ENCODE peak calls at places on chromosomes 1 and 21, in nine cellular contexts. U is CD8-positive, alpha-beta T cell; D is HL-60; M is choroid plexus epithelial cell; T is fibroblast of mammary gland; A is body of pancreas; Z is upper lobe of left lung; J is AG04450; V is astrocyte of the cerebellum. I is an unnamed sample.

GRCh38 chr1:28592314-28593071 is 428 bp downstream of the RAB42 start:
- DNase-seq in U (no peak), D (no peak), M (no peak), T (no peak), A (no peak), Z (peak; percentile 24), J (no peak), V (no peak), I (no peak)

GRCh38 chr1:19436716-19437476 is 48.4 kb downstream of the CAPZB start:
- DNase-seq in U (no peak), D (peak; percentile 85), M (peak; percentile 90), T (peak; percentile 82), A (peak; percentile 62), Z (peak; percentile 74), J (no peak), V (no peak), I (peak; percentile 80)

GRCh38 chr1:9603307-9603706 is 14.6 kb downstream of the TMEM201 start:
- DNase-seq in U (no peak), D (no peak), M (no peak), T (no peak), A (no peak), Z (no peak), J (no peak), V (no peak), I (no peak)

GRCh38 chr1:236021424-236022135 is 43.3 kb downstream of the NID1 start:
- DNase-seq in U (no peak), D (no peak), M (peak; percentile 28), T (peak; percentile 68), A (no peak), Z (no peak), J (no peak), V (peak; percentile 78), I (peak; percentile 71)

GRCh38 chr1:187409341-187409740 is 580.6 kb downstream of the PLA2G4A start:
- DNase-seq in U (no peak), D (no peak), M (peak; percentile 73), T (peak; percentile 3), A (no peak), Z (no peak), J (no peak), V (no peak), I (peak; percentile 72)

GRCh38 chr1:6440198-6441126 is 15.9 kb downstream of the ESPN start:
- DNase-seq in U (peak; percentile 77), D (no peak), M (no peak), T (peak; percentile 33), A (peak; percentile 56), Z (peak; percentile 70), J (no peak), V (no peak), I (no peak)

GRCh38 chr1:204089044-204089751 is 16.3 kb downstream of the SOX13 start:
- DNase-seq in U (no peak), D (no peak), M (peak; percentile 68), T (peak; percentile 87), A (no peak), Z (no peak), J (no peak), V (no peak), I (peak; percentile 93)

GRCh38 chr1:109425902-109426277 is 358 bp downstream of the PSMA5 start:
- DNase-seq in U (peak; percentile 56), D (peak; percentile 74), M (peak; percentile 45), T (peak; percentile 56), A (no peak), Z (peak; percentile 76), J (no peak), V (no peak), I (peak; percentile 50)

GRCh38 chr1:241499910-241500309 is 19.6 kb downstream of the FH start:
- DNase-seq in U (no peak), D (no peak), M (peak; percentile 71), T (peak; percentile 75), A (no peak), Z (no peak), J (peak; percentile 16), V (peak; percentile 23), I (peak; percentile 37)

GRCh38 chr1:19941121-19941520 is 17.7 kb upstream of the PLA2G2E start:
- DNase-seq in U (no peak), D (no peak), M (no peak), T (no peak), A (no peak), Z (no peak), J (no peak), V (no peak), I (no peak)

GRCh38 chr1:71046891-71047634 is 553 bp downstream of the PTGER3 start:
- DNase-seq in U (peak; percentile 17), D (no peak), M (no peak), T (no peak), A (peak; percentile 34), Z (no peak), J (no peak), V (no peak), I (no peak)

GRCh38 chr1:41870076-41870562 is 48.6 kb downstream of the HIVEP3 start:
- DNase-seq in U (no peak), D (no peak), M (peak; percentile 49), T (peak; percentile 67), A (no peak), Z (no peak), J (no peak), V (no peak), I (peak; percentile 40)

DNA sequence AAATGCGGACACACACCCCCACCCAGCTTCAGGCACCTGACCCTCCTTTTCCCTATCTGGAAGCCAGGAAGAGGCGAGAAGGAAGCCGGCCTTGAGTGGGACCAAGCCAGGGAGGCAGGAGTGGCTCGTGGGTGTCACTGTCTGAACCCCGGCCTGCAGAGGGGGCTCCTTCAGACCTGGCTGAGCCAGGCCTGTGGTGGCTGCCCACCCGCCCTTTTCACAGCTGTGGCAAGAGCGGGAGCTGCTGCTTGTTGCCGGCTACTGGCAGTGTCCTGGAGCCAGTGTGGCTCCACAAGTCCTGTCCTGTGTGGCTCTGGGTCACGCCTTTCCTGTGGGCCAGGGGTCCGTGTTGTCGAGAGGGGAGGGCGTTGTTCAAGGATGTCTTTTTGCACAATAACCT is 1.2 kb downstream of the PFKL start:
- DNase-seq in U (no peak), D (peak; percentile 8), M (no peak), T (no peak), A (no peak), Z (no peak), J (no peak), V (no peak), I (no peak)
- TF ChIP-seq CTCF in U (no peak), D (no peak), M (no peak), T (no peak), A (no peak), Z (no peak), J (no peak), V (no peak), I (no peak)

DNA sequence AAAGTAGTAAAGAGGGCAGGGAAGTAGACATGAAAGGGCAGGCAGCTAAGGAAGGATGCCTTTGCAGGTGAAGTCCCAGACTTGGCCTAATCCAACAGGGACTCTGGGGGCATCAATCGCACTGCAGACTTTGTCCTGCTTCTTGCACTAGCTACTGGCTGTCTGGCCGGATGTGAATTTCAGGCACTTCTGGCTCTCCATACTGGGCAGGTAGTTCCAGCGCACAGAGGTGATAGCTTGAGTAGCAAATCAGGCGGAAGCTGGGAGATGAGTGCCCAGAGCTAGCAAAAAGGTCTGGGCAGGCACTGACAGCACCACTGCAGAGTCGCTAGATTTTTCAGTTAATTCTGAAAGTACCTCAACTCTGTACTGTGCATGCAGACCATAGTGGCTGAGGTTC is 997 bp downstream of the RSPH1 start:
- DNase-seq in U (no peak), D (no peak), M (no peak), T (no peak), A (no peak), Z (no peak), J (no peak), V (no peak), I (no peak)
- H3K4me3 ChIP-seq in U (no peak overlapping the region), D (no peak overlapping the region), M (no peak overlapping the region), T (no peak overlapping the region), A (no peak overlapping the region), Z (no peak overlapping the region), J (no peak overlapping the region), V (no peak overlapping the region), I (no peak overlapping the region)

GRCh38 chr1:162823771-162824525 is 33.4 kb downstream of the HSD17B7 start:
- DNase-seq in U (no peak), D (no peak), M (no peak), T (no peak), A (no peak), Z (no peak), J (no peak), V (no peak), I (no peak)

GRCh38 chr1:162823231-162823630 is 32.7 kb downstream of the HSD17B7 start:
- DNase-seq in U (no peak), D (no peak), M (no peak), T (peak; percentile 11), A (no peak), Z (no peak), J (no peak), V (no peak), I (no peak)

DNA sequence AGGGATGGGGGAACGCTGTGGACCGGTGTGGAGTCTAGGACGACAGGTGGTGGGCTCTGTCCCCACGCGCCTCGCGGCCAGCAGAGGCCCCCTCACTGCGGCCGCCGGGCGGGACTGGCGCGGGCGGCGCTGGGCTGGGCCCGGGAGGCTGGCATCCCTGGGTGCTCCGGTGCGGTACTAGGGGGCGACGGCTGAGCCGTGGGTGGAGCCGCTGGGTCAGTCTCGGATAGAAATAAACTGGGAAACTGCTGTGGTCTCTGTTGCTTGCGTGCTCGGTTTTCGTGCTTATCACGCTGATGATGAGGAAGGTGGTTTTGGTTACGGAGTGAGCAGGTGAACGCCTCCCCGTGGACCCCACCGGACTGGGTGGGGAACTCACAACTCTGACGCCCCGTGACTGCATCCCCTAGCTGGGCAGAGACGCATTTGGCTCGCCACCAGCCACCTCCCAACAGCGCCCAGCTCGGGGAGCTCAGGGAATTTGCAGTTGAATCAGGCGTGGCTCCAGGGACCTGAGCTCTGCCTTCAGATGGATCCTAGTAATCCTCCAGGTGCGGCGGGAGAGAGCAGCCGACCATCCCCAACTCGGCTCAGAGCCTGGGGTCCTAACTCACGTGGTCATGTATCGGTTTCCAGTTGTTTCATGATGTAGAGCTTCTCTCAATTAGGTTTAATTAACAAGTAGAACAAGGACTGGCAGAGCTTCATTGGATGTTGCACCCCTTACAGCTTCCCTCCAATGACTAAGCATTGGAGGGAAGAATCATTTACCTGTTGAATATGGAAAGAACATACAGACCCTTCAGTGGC is 32.1 kb downstream of the HSD17B7 start:
- DNase-seq in U (peak; percentile 7), D (no peak), M (no peak), T (peak; percentile 11), A (peak; percentile 14), Z (peak; percentile 22), J (no peak), V (no peak), I (no peak)
- TF ChIP-seq CTCF in U (no peak), D (no peak), M (peak; percentile 25), T (no peak), A (no peak), Z (no peak), J (no peak), V (no peak), I (peak; percentile 3)

DNA sequence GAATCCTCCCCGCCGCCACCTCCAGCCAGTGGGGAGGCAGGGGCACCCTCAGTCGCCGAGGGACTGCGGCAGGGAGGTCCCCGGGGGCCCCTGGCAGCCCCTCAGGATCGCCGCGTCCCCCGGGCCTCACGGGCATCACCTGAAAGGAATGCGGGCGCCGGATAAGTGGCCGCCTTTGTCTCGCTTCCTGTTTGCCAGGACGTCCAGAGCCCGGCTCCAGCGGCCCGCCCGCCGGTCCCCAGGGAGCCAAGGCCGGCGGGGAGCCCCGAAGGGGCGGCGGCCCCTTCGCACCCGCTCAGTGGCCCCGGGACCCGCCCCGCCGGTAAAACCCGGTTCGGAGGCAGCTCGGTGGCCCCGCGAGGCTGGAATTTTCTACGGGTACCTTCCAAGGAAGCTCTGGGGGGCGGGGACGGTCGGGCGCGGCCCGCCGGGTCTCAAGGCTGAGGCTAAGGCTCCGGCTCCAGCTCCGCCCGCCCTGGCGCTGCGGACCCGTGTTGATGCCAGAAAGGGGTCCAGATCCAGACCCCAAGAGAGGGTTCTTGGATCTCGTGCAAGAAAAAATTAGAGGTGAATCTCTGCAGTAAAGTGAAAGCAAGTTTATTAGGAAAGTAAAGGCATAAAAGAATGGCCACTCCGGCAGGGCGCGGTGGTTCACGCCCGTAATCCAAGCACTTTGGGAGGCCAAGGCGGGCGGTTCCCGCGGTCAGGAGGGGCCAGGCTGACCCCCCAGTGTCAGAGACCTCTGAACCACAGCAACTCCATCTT is 12.6 kb downstream of the TINAGL1 start:
- DNase-seq in U (no peak), D (no peak), M (peak; percentile 21), T (no peak), A (no peak), Z (peak; percentile 69), J (no peak), V (no peak), I (peak; percentile 27)
- H3K4me3 ChIP-seq in U (no peak overlapping the region), D (no peak overlapping the region), M (peak overlapping the region; percentile 55), T (peak overlapping the region; percentile 29), A (no peak overlapping the region), Z (peak overlapping the region; percentile 50), J (no peak overlapping the region), V (peak overlapping the region; percentile 18), I (peak overlapping the region; percentile 21)